ENCODE peak calls at places on chromosome 18, in nine cellular contexts. F is head of caudate nucleus; C is AG04450; L is kidney epithelial cell; Z is T-helper 2 cell; U is coronary artery; D is glutamatergic neuron; V is NCI-H1092 treated with DMSO at 0.1 percent for 48 hours; E is stimulated activated naive B cell treated with anti-CD40 and anti-IgM and Interleukin-4, amounts not matched to agents 10 μg/mL and 1 μg/mL and 100 μg/mL, for 72 hours. A is an unnamed sample.

GRCh38 chr18:26621161-26622026 is 73.0 kb upstream of the KCTD1 start:
- DNase-seq in F (peak; percentile 61), C (no peak), L (no peak), Z (no peak), U (no peak), D (peak; percentile 51), V (no peak), E (peak; percentile 11), A (no peak)

GRCh38 chr18:62098960-62099359 is 87.9 kb downstream of the PIGN start:
- DNase-seq in F (no peak), C (no peak), L (no peak), Z (no peak), U (no peak), D (no peak), V (no peak), E (no peak), A (no peak)

GRCh38 chr18:24991220-24991575 is 360.8 kb downstream of the ZNF521 start:
- DNase-seq in F (no peak), C (no peak), L (no peak), Z (no peak), U (no peak), D (no peak), V (no peak), E (no peak), A (no peak)

GRCh38 chr18:23825978-23826405 is 136.7 kb downstream of the LAMA3 start:
- DNase-seq in F (peak; percentile 38), C (no peak), L (peak; percentile 94), Z (no peak), U (peak; percentile 90), D (no peak), V (no peak), E (no peak), A (no peak)

GRCh38 chr18:10139783-10140410 is 226.1 kb downstream of the VAPA start:
- DNase-seq in F (no peak), C (no peak), L (no peak), Z (no peak), U (no peak), D (no peak), V (no peak), E (no peak), A (no peak)

GRCh38 chr18:8754995-8755955 is 49.9 kb downstream of the MTCL1 start:
- DNase-seq in F (no peak), C (no peak), L (no peak), Z (peak; percentile 69), U (peak; percentile 11), D (no peak), V (no peak), E (peak; percentile 7), A (no peak)

GRCh38 chr18:43596106-43596712 is 318.9 kb upstream of the SYT4 start:
- DNase-seq in F (no peak), C (no peak), L (no peak), Z (no peak), U (no peak), D (no peak), V (peak; percentile 71), E (no peak), A (peak; percentile 45)

GRCh38 chr18:10381951-10382350 is 72.5 kb upstream of the APCDD1 start:
- DNase-seq in F (no peak), C (no peak), L (no peak), Z (no peak), U (no peak), D (no peak), V (no peak), E (no peak), A (no peak)

GRCh38 chr18:21241224-21242131 is 554 bp upstream of the GREB1L start:
- DNase-seq in F (peak; percentile 37), C (no peak), L (no peak), Z (no peak), U (no peak), D (peak; percentile 42), V (peak; percentile 30), E (no peak), A (no peak)

GRCh38 chr18:63346031-63346430 is 21.0 kb downstream of the KDSR start:
- DNase-seq in F (no peak), C (no peak), L (no peak), Z (no peak), U (no peak), D (no peak), V (no peak), E (no peak), A (no peak)